ENCODE peak calls at places on chromosomes 16 and 17, in five cellular contexts. One of them, this sample, is unnamed.

GRCh38 chr16:46907061-46907774 is 23.1 kb downstream of the GPT2 start:
- DNase-seq in spleen: no peak
- DNase-seq in A549: no peak
- DNase-seq in heart left ventricle: no peak
- DNase-seq in IMR-90: no peak
- DNase-seq in this sample: no peak

GRCh38 chr17:31724026-31724425 is 135.0 kb downstream of the COPRS start:
- DNase-seq in heart left ventricle: no peak
- DNase-seq in IMR-90: peak; percentile 75
- DNase-seq in spleen: no peak
- DNase-seq in A549: no peak
- DNase-seq in this sample: no peak

GRCh38 chr17:58507123-58507634 is 7.3 kb downstream of the MTMR4 start:
- DNase-seq in spleen: peak; percentile 83
- DNase-seq in A549: no peak
- DNase-seq in IMR-90: no peak
- DNase-seq in heart left ventricle: no peak
- DNase-seq in this sample: no peak

GRCh38 chr16:23712976-23713375 is at the start of gene ERN2:
- DNase-seq in IMR-90: no peak
- DNase-seq in spleen: peak; percentile 67
- DNase-seq in A549: no peak
- DNase-seq in heart left ventricle: no peak
- DNase-seq in this sample: no peak

GRCh38 chr17:37098910-37099664 is 150.3 kb downstream of the AATF start:
- DNase-seq in A549: no peak
- DNase-seq in spleen: no peak
- DNase-seq in IMR-90: peak; percentile 57
- DNase-seq in heart left ventricle: no peak
- DNase-seq in this sample: no peak

GRCh38 chr17:2721603-2722002 is 10.0 kb upstream of the CLUH start:
- DNase-seq in A549: no peak
- DNase-seq in spleen: no peak
- DNase-seq in heart left ventricle: no peak
- DNase-seq in IMR-90: no peak
- DNase-seq in this sample: no peak

GRCh38 chr17:77807051-77807745 is 151.3 kb upstream of the TNRC6C start:
- DNase-seq in heart left ventricle: no peak
- DNase-seq in IMR-90: no peak
- DNase-seq in A549: no peak
- DNase-seq in spleen: no peak
- DNase-seq in this sample: no peak

GRCh38 chr16:17301593-17302135 is 169.1 kb downstream of the XYLT1 start:
- DNase-seq in spleen: peak; percentile 84
- DNase-seq in heart left ventricle: no peak
- DNase-seq in IMR-90: no peak
- DNase-seq in A549: no peak
- DNase-seq in this sample: no peak

GRCh38 chr17:41739661-41740352 is 5.4 kb upstream of the HAP1 start:
- DNase-seq in A549: peak; percentile 73
- DNase-seq in heart left ventricle: no peak
- DNase-seq in spleen: no peak
- DNase-seq in IMR-90: peak; percentile 24
- DNase-seq in this sample: no peak

GRCh38 chr17:64781394-64781793 is 119.3 kb upstream of the SMURF2 start:
- DNase-seq in spleen: peak; percentile 95
- DNase-seq in heart left ventricle: peak; percentile 77
- DNase-seq in IMR-90: no peak
- DNase-seq in A549: no peak
- DNase-seq in this sample: peak; percentile 61

GRCh38 chr17:36124879-36125824 is 21.5 kb downstream of the CCL4 start:
- DNase-seq in A549: peak; percentile 22
- DNase-seq in IMR-90: no peak
- DNase-seq in spleen: no peak
- DNase-seq in heart left ventricle: no peak
- DNase-seq in this sample: peak; percentile 70

GRCh38 chr16:23608194-23608593 is 12.1 kb upstream of the NDUFAB1 start:
- DNase-seq in IMR-90: peak; percentile 71
- DNase-seq in spleen: no peak
- DNase-seq in A549: peak; percentile 52
- DNase-seq in heart left ventricle: no peak
- DNase-seq in this sample: no peak

GRCh38 chr17:74158761-74159160 is 44.7 kb upstream of the RPL38 start:
- DNase-seq in spleen: no peak
- DNase-seq in heart left ventricle: peak; percentile 4
- DNase-seq in IMR-90: no peak
- DNase-seq in A549: no peak
- DNase-seq in this sample: no peak

GRCh38 chr16:89200124-89200849 is at the start of gene SLC22A31:
- DNase-seq in heart left ventricle: no peak
- DNase-seq in IMR-90: no peak
- DNase-seq in spleen: peak; percentile 60
- DNase-seq in A549: no peak
- DNase-seq in this sample: no peak

GRCh38 chr16:80285089-80285488 is 255.7 kb upstream of the DYNLRB2 start:
- DNase-seq in IMR-90: peak; percentile 89
- DNase-seq in A549: peak; percentile 42
- DNase-seq in spleen: no peak
- DNase-seq in heart left ventricle: no peak
- DNase-seq in this sample: no peak

GRCh38 chr17:2869604-2870003 is 73.4 kb downstream of the RAP1GAP2 start:
- DNase-seq in A549: no peak
- DNase-seq in spleen: no peak
- DNase-seq in heart left ventricle: no peak
- DNase-seq in IMR-90: no peak
- DNase-seq in this sample: no peak

GRCh38 chr17:75693500-75694481 is 26.7 kb downstream of the SAP30BP start:
- DNase-seq in heart left ventricle: peak; percentile 72
- DNase-seq in IMR-90: peak; percentile 56
- DNase-seq in A549: peak; percentile 85
- DNase-seq in spleen: peak; percentile 65
- DNase-seq in this sample: peak; percentile 93

GRCh38 chr17:8126306-8127066 is 2.6 kb upstream of the HES7 start:
- DNase-seq in spleen: no peak
- DNase-seq in heart left ventricle: no peak
- DNase-seq in A549: peak; percentile 80
- DNase-seq in IMR-90: peak; percentile 52
- DNase-seq in this sample: no peak

GRCh38 chr17:75509528-75510258 is 5.6 kb downstream of the CASKIN2 start:
- DNase-seq in heart left ventricle: peak; percentile 85
- DNase-seq in A549: no peak
- DNase-seq in IMR-90: no peak
- DNase-seq in spleen: peak; percentile 88
- DNase-seq in this sample: no peak

GRCh38 chr17:9512323-9513168 is 63.1 kb downstream of the STX8 start:
- DNase-seq in A549: peak; percentile 17
- DNase-seq in IMR-90: peak; percentile 76
- DNase-seq in heart left ventricle: no peak
- DNase-seq in spleen: no peak
- DNase-seq in this sample: no peak

GRCh38 chr16:79599837-79600635 is 501 bp downstream of the MAF start:
- DNase-seq in heart left ventricle: peak; percentile 71
- DNase-seq in IMR-90: no peak
- DNase-seq in A549: peak; percentile 49
- DNase-seq in spleen: peak; percentile 91
- DNase-seq in this sample: peak; percentile 92

GRCh38 chr17:7478276-7479138 is 924 bp downstream of the ZBTB4 start:
- DNase-seq in IMR-90: peak; percentile 18
- DNase-seq in A549: peak; percentile 50
- DNase-seq in heart left ventricle: peak; percentile 71
- DNase-seq in spleen: peak; percentile 91
- DNase-seq in this sample: peak; percentile 92

GRCh38 chr17:58325976-58326468 is 2.6 kb downstream of the TSPOAP1 start:
- DNase-seq in spleen: peak; percentile 83
- DNase-seq in heart left ventricle: no peak
- DNase-seq in A549: peak; percentile 34
- DNase-seq in IMR-90: no peak
- DNase-seq in this sample: no peak

GRCh38 chr16:88613911-88614817 is 24.2 kb upstream of the IL17C start:
- DNase-seq in spleen: no peak
- DNase-seq in A549: no peak
- DNase-seq in heart left ventricle: no peak
- DNase-seq in IMR-90: peak; percentile 45
- DNase-seq in this sample: no peak

GRCh38 chr17:32519769-32520701 is 33.2 kb downstream of the CDK5R1 start:
- DNase-seq in spleen: peak; percentile 87
- DNase-seq in A549: no peak
- DNase-seq in heart left ventricle: peak; percentile 37
- DNase-seq in IMR-90: no peak
- DNase-seq in this sample: no peak

GRCh38 chr17:44000141-44000860 is 4.1 kb upstream of the NAGS start:
- DNase-seq in heart left ventricle: no peak
- DNase-seq in A549: no peak
- DNase-seq in IMR-90: no peak
- DNase-seq in spleen: no peak
- DNase-seq in this sample: no peak

GRCh38 chr17:43998552-43998951 is 5.9 kb upstream of the NAGS start:
- DNase-seq in heart left ventricle: no peak
- DNase-seq in spleen: no peak
- DNase-seq in A549: no peak
- DNase-seq in IMR-90: peak; percentile 66
- DNase-seq in this sample: no peak

GRCh38 chr17:44000871-44001460 is 3.5 kb upstream of the NAGS start:
- DNase-seq in A549: no peak
- DNase-seq in heart left ventricle: no peak
- DNase-seq in spleen: no peak
- DNase-seq in IMR-90: no peak
- DNase-seq in this sample: no peak

GRCh38 chr17:44001461-44001920 is 2.9 kb upstream of the NAGS start:
- DNase-seq in spleen: no peak
- DNase-seq in heart left ventricle: no peak
- DNase-seq in A549: no peak
- DNase-seq in IMR-90: no peak
- DNase-seq in this sample: no peak

GRCh38 chr17:43999024-43999423 is 5.4 kb upstream of the NAGS start:
- DNase-seq in heart left ventricle: no peak
- DNase-seq in A549: no peak
- DNase-seq in IMR-90: no peak
- DNase-seq in spleen: no peak
- DNase-seq in this sample: no peak
- TF ChIP-seq POLR2A in heart left ventricle: no peak
- TF ChIP-seq POLR2A in A549: no peak
- TF ChIP-seq POLR2A in IMR-90: no peak
- TF ChIP-seq POLR2A in spleen: no peak
- TF ChIP-seq POLR2A in this sample: no peak

GRCh38 chr16:87143661-87144121 is 173.5 kb downstream of the C16orf95 start:
- DNase-seq in spleen: peak; percentile 63
- DNase-seq in IMR-90: no peak
- DNase-seq in heart left ventricle: no peak
- DNase-seq in A549: no peak
- DNase-seq in this sample: no peak

GRCh38 chr16:87149051-87149450 is 168.1 kb downstream of the C16orf95 start:
- DNase-seq in heart left ventricle: no peak
- DNase-seq in A549: no peak
- DNase-seq in spleen: no peak
- DNase-seq in IMR-90: peak; percentile 29
- DNase-seq in this sample: no peak

GRCh38 chr16:87144232-87144631 is 173.0 kb downstream of the C16orf95 start:
- DNase-seq in heart left ventricle: no peak
- DNase-seq in IMR-90: no peak
- DNase-seq in A549: no peak
- DNase-seq in spleen: no peak
- DNase-seq in this sample: no peak

GRCh38 chr16:87146676-87147075 is 170.5 kb downstream of the C16orf95 start:
- DNase-seq in IMR-90: no peak
- DNase-seq in A549: no peak
- DNase-seq in heart left ventricle: no peak
- DNase-seq in spleen: peak; percentile 35
- DNase-seq in this sample: no peak

GRCh38 chr16:87145181-87146176 is 171.7 kb downstream of the C16orf95 start:
- DNase-seq in spleen: no peak
- DNase-seq in heart left ventricle: no peak
- DNase-seq in IMR-90: peak; percentile 46
- DNase-seq in A549: peak; percentile 43
- DNase-seq in this sample: no peak
- TF ChIP-seq CTCF in spleen: no peak
- TF ChIP-seq CTCF in heart left ventricle: no peak
- TF ChIP-seq CTCF in IMR-90: no peak
- TF ChIP-seq CTCF in A549: no peak
- TF ChIP-seq CTCF in this sample: no peak

GRCh38 chr17:79705674-79706073 is 25.1 kb upstream of the ENPP7 start:
- DNase-seq in heart left ventricle: no peak
- DNase-seq in spleen: no peak
- DNase-seq in IMR-90: no peak
- DNase-seq in A549: no peak
- DNase-seq in this sample: no peak

GRCh38 chr17:79707441-79707850 is 23.3 kb upstream of the ENPP7 start:
- DNase-seq in IMR-90: no peak
- DNase-seq in A549: no peak
- DNase-seq in heart left ventricle: no peak
- DNase-seq in spleen: peak; percentile 62
- DNase-seq in this sample: no peak

GRCh38 chr17:79706931-79707382 is 23.8 kb upstream of the ENPP7 start:
- DNase-seq in A549: peak; percentile 67
- DNase-seq in IMR-90: no peak
- DNase-seq in spleen: no peak
- DNase-seq in heart left ventricle: no peak
- DNase-seq in this sample: no peak

GRCh38 chr17:79704691-79705090 is 26.1 kb upstream of the ENPP7 start:
- DNase-seq in A549: no peak
- DNase-seq in IMR-90: no peak
- DNase-seq in heart left ventricle: no peak
- DNase-seq in spleen: no peak
- DNase-seq in this sample: no peak

GRCh38 chr17:79707931-79708891 is 22.5 kb upstream of the ENPP7 start:
- DNase-seq in IMR-90: peak; percentile 38
- DNase-seq in heart left ventricle: peak; percentile 51
- DNase-seq in spleen: peak; percentile 81
- DNase-seq in A549: peak; percentile 66
- DNase-seq in this sample: peak; percentile 91
- H3K4me3 ChIP-seq in IMR-90: no peak overlapping the region
- H3K4me3 ChIP-seq in heart left ventricle: no peak overlapping the region
- H3K4me3 ChIP-seq in spleen: no peak overlapping the region
- H3K4me3 ChIP-seq in A549: no peak overlapping the region
- H3K4me3 ChIP-seq in this sample: no peak overlapping the region

DNA sequence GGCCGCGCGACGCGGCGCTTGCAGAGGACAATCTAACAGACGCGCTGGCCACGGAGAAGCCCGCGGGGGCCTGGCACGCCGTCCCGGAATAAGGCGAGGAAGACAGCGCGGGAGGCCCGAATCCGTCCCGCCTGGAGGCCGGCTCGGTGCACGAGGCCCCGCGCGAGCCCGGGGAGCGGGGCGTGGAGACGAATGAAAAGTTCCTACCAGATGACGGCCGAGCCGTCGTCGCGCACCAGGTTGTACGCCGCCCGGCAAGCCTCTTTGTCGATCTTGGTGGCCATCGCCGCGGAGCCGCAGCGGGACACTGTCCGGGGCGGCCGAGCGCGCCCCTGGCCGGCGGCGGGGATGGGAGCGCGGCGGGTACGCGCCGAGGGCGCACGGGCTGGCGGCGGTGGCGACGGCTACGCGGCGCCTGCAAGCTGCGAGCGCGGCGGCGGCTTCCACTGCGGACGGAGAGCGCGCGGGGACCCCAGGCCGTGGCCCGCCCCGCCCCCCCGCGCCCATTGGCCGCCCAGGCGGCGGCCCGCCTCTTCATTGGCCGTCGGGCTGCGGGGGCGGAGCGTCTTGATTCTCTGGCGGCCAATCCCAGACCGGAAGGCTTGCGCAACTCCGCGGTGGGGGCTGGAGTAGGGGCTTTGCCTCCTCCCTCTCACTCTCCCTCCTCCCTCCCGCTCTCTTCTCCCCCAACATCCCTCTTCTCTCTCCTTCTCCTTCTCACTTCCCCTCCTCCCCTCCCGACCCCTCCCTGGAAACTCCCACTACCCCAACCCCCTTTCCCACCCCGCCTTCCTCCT is at the start of gene COTL1:
- DNase-seq in IMR-90: peak; percentile 99
- DNase-seq in heart left ventricle: peak; percentile 97
- DNase-seq in A549: peak; percentile 98
- DNase-seq in spleen: peak; percentile 98
- DNase-seq in this sample: peak; percentile 99
- TF ChIP-seq POLR2A in IMR-90: peak; percentile 97
- TF ChIP-seq POLR2A in heart left ventricle: peak; percentile 54
- TF ChIP-seq POLR2A in A549: peak; percentile 99
- TF ChIP-seq POLR2A in spleen: peak; percentile 79
- TF ChIP-seq POLR2A in this sample: no peak